ENCODE peak calls at places on chromosomes 3 and 15, in eight cellular contexts. A is endodermal cell, F is coronary artery, D is suprapubic skin, S is A549, C is fibroblast of mammary gland, Z is BE2C, G is HFF-Myc. T is an unnamed sample.

GRCh38 chr3:52527732-52528595 is 5.7 kb downstream of the NT5DC2 start:
- DNase-seq in A (peak), F (peak), D (peak), S (no peak), C (no peak), Z (no peak), G (no peak), T (no peak)

GRCh38 chr3:132730891-132731580 is 8.8 kb upstream of the NPHP3 start:
- DNase-seq in A (peak), F (no peak), D (no peak), S (peak), C (peak), Z (peak), G (no peak), T (peak)

GRCh38 chr15:63420333-63420741 is 38.7 kb upstream of the CA12 start:
- DNase-seq in A (no peak), F (no peak), D (no peak), S (no peak), C (no peak), Z (no peak), G (no peak), T (peak)

GRCh38 chr3:19213608-19214220 is 65.4 kb downstream of the KCNH8 start:
- DNase-seq in A (peak), F (no peak), D (no peak), S (no peak), C (no peak), Z (peak), G (no peak), T (no peak)

GRCh38 chr15:69160976-69161877 is 792 bp downstream of the GLCE start:
- DNase-seq in A (peak), F (no peak), D (peak), S (peak), C (peak), Z (peak), G (no peak), T (peak)

GRCh38 chr3:131957511-131957910 is 77.3 kb downstream of the CPNE4 start:
- DNase-seq in A (no peak), F (no peak), D (no peak), S (no peak), C (no peak), Z (no peak), G (no peak), T (peak)

GRCh38 chr15:69782809-69783208 is 314.9 kb downstream of the TLE3 start:
- DNase-seq in A (no peak), F (no peak), D (no peak), S (no peak), C (no peak), Z (peak), G (no peak), T (no peak)

GRCh38 chr3:177498037-177498857 is 301.0 kb upstream of the TBL1XR1 start:
- DNase-seq in A (no peak), F (no peak), D (no peak), S (peak), C (peak), Z (no peak), G (no peak), T (peak)

GRCh38 chr3:150038830-150039229 is 68.1 kb upstream of the PFN2 start:
- DNase-seq in A (no peak), F (no peak), D (no peak), S (no peak), C (no peak), Z (no peak), G (no peak), T (no peak)

GRCh38 chr3:153166206-153166605 is 4.2 kb downstream of the RAP2B start:
- DNase-seq in A (no peak), F (no peak), D (no peak), S (no peak), C (no peak), Z (no peak), G (no peak), T (peak)

GRCh38 chr3:152296990-152297389 is 28.3 kb downstream of the MBNL1 start:
- DNase-seq in A (no peak), F (no peak), D (no peak), S (no peak), C (no peak), Z (no peak), G (no peak), T (no peak)

GRCh38 chr15:31499953-31500808 is 173.5 kb downstream of the KLF13 start:
- DNase-seq in A (no peak), F (peak), D (no peak), S (no peak), C (no peak), Z (no peak), G (no peak), T (no peak)

GRCh38 chr3:120418866-120419490 is 31.8 kb downstream of the FSTL1 start:
- DNase-seq in A (peak), F (no peak), D (no peak), S (peak), C (peak), Z (peak), G (no peak), T (peak)

GRCh38 chr3:169923831-169924230 is 12.5 kb downstream of the SAMD7 start:
- DNase-seq in A (no peak), F (no peak), D (no peak), S (no peak), C (no peak), Z (no peak), G (no peak), T (no peak)

GRCh38 chr15:85733415-85733814 is 61.3 kb downstream of the KLHL25 start:
- DNase-seq in A (no peak), F (no peak), D (no peak), S (no peak), C (no peak), Z (no peak), G (no peak), T (no peak)

GRCh38 chr3:58560771-58561311 is 16.4 kb downstream of the FAM107A start:
- DNase-seq in A (peak), F (no peak), D (no peak), S (peak), C (peak), Z (no peak), G (peak), T (peak)

GRCh38 chr15:48703544-48703943 is 58.0 kb upstream of the FBN1 start:
- DNase-seq in A (no peak), F (no peak), D (no peak), S (no peak), C (peak), Z (no peak), G (peak), T (peak)

GRCh38 chr3:143184098-143184497 is 64.5 kb downstream of the CHST2 start:
- DNase-seq in A (no peak), F (no peak), D (no peak), S (no peak), C (no peak), Z (no peak), G (no peak), T (no peak)

GRCh38 chr3:46709721-46710120 is 7.9 kb downstream of the PRSS50 start:
- DNase-seq in A (peak), F (peak), D (no peak), S (no peak), C (no peak), Z (no peak), G (no peak), T (no peak)

GRCh38 chr3:170563712-170564423 is 22.0 kb downstream of the SLC7A14 start:
- DNase-seq in A (no peak), F (no peak), D (no peak), S (no peak), C (peak), Z (peak), G (peak), T (peak)

GRCh38 chr3:52520716-52521487 is 12.8 kb downstream of the NT5DC2 start:
- DNase-seq in A (no peak), F (no peak), D (no peak), S (no peak), C (no peak), Z (no peak), G (no peak), T (no peak)

GRCh38 chr3:66744986-66745385 is 244.2 kb upstream of the LRIG1 start:
- DNase-seq in A (no peak), F (no peak), D (no peak), S (no peak), C (no peak), Z (no peak), G (peak), T (no peak)

GRCh38 chr3:99902091-99902490 is 84.4 kb downstream of the CMSS1 start:
- DNase-seq in A (no peak), F (no peak), D (no peak), S (no peak), C (no peak), Z (no peak), G (no peak), T (peak)
- H3K4me3 ChIP-seq in A (no peak), F (no peak), D (no peak), S (no peak), C (no peak), Z (no peak), G (no peak), T (no peak)

DNA sequence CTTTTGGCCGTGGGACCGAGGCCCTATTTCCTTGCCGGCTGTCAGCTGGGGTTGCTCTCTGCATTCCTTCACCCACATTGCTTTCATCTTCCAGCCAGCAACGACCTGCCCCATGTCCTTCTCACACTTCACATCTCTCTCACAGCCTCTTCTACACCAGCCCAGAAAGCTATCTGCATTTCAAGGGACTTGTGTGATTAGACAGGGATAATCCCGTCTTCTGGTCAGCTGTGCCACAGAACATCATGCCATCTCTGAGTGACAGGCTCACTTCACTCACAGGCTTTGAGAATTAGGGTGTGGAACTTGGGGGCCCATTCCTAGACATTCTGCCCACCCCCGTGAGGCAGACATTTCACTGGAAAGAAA is 16.4 kb downstream of the EFCC1 start:
- DNase-seq in A (no peak), F (no peak), D (no peak), S (no peak), C (no peak), Z (no peak), G (no peak), T (no peak)
- TF ChIP-seq CTCF in A (no peak), F (no peak), D (no peak), S (no peak), C (no peak), Z (no peak), G (no peak), T (no peak)

GRCh38 chr3:69197922-69198540 is 75.6 kb upstream of the LMOD3 start:
- DNase-seq in A (no peak), F (no peak), D (no peak), S (no peak), C (no peak), Z (no peak), G (no peak), T (no peak)
- H3K4me3 ChIP-seq in A (no peak), F (no peak), D (peak), S (no peak), C (no peak), Z (no peak), G (no peak), T (no peak)

GRCh38 chr3:184173374-184173722 is 1.3 kb upstream of the AP2M1 start:
- DNase-seq in A (no peak), F (no peak), D (no peak), S (no peak), C (no peak), Z (no peak), G (no peak), T (no peak)

GRCh38 chr3:184174278-184174645 is 393 bp upstream of the AP2M1 start:
- DNase-seq in A (peak), F (no peak), D (no peak), S (no peak), C (no peak), Z (no peak), G (no peak), T (no peak)

GRCh38 chr3:184175981-184176376 is 1.3 kb downstream of the AP2M1 start:
- DNase-seq in A (no peak), F (no peak), D (no peak), S (no peak), C (no peak), Z (no peak), G (no peak), T (no peak)

GRCh38 chr3:184175506-184175905 is 851 bp downstream of the AP2M1 start:
- DNase-seq in A (peak), F (no peak), D (no peak), S (no peak), C (no peak), Z (no peak), G (no peak), T (no peak)

DNA sequence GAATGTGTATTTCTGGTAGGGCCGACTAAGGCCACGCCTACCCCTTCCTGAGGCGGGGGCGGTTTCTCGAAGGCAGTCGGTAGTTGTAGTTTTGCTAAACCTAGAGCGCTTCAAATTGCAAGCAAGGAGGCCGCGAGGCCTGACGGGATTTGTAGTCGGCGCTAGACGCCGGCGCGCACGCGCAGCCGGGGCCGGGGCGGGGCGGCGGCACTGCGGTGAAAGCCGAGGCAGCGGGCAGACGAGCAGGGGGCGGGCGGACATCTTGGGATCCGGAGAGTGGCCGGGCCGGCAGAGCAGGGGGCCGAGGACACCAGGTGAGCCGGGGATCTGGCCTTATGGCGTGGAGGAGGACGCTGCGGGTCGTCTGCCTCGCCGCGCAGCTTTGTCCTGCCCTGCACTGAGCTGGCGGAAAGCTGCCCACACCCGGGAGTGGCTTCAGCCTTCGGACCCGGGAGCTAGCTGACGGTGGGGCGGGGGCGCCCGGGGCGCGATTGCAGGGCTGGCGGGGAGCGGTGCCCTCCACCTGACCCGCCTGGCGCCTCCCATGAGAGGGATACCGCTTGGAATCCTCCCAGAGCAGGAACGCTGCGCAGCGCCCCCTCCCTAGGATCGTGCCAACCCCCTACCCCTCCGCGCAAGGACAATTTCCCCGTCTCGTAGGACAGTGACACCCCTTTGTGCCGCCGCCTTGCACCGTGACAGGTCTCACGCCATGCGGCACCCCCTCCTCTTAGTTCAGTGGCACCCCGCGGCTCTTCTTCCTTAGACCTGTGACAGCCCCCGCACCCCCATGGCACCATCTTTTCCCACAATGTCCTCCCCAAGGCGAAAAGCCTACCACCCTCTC is at the start of gene AP2M1:
- DNase-seq in A (peak), F (peak), D (peak), S (peak), C (peak), Z (peak), G (peak), T (peak)
- TF ChIP-seq CTCF in A (no peak), F (no peak), D (no peak), S (no peak), C (no peak), Z (no peak), G (no peak), T (no peak)

GRCh38 chr3:141365206-141365605 is 3.1 kb upstream of the ZBTB38 start:
- DNase-seq in A (no peak), F (no peak), D (no peak), S (no peak), C (no peak), Z (no peak), G (no peak), T (no peak)

GRCh38 chr3:141366285-141367037 is 1.8 kb upstream of the ZBTB38 start:
- DNase-seq in A (no peak), F (no peak), D (no peak), S (peak), C (peak), Z (no peak), G (peak), T (peak)

GRCh38 chr3:141355242-141355641 is 13.1 kb upstream of the ZBTB38 start:
- DNase-seq in A (no peak), F (no peak), D (no peak), S (no peak), C (no peak), Z (no peak), G (no peak), T (no peak)

GRCh38 chr3:141362736-141363135 is 5.6 kb upstream of the ZBTB38 start:
- DNase-seq in A (no peak), F (no peak), D (no peak), S (no peak), C (no peak), Z (no peak), G (no peak), T (no peak)

GRCh38 chr3:141360888-141361598 is 7.3 kb upstream of the ZBTB38 start:
- DNase-seq in A (peak), F (no peak), D (no peak), S (peak), C (peak), Z (peak), G (peak), T (peak)
- H3K4me3 ChIP-seq in A (no peak), F (peak), D (peak), S (no peak), C (no peak), Z (no peak), G (no peak), T (no peak)

DNA sequence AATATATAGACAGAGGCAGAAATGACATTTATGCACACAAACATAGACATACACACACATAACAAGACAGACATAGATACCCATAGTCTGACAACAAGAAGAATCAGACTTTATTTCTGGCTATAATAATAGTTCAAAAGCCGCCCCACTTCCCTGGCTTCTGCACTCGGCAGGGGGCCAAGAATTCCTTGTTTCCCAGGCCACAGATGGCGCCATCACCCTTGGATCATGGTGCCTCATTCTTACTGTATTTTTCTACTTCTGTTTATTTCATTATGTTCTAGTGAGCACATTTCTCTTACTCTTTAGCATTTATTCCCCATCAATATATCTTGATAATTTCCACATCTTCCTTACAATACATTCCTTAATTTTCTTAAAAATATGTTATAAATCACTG is 387.5 kb downstream of the NLGN1 start:
- DNase-seq in A (peak), F (no peak), D (no peak), S (no peak), C (peak), Z (peak), G (no peak), T (no peak)
- TF ChIP-seq CTCF in A (peak), F (no peak), D (no peak), S (no peak), C (no peak), Z (peak), G (peak), T (no peak)

GRCh38 chr15:44781128-44781810 is 44.9 kb downstream of the TRIM69 start:
- DNase-seq in A (no peak), F (no peak), D (no peak), S (no peak), C (no peak), Z (no peak), G (no peak), T (no peak)

GRCh38 chr15:44780608-44781007 is 44.3 kb downstream of the TRIM69 start:
- DNase-seq in A (no peak), F (no peak), D (no peak), S (no peak), C (no peak), Z (no peak), G (no peak), T (no peak)

GRCh38 chr15:44779761-44780160 is 43.4 kb downstream of the TRIM69 start:
- DNase-seq in A (no peak), F (no peak), D (no peak), S (no peak), C (no peak), Z (no peak), G (no peak), T (no peak)

DNA sequence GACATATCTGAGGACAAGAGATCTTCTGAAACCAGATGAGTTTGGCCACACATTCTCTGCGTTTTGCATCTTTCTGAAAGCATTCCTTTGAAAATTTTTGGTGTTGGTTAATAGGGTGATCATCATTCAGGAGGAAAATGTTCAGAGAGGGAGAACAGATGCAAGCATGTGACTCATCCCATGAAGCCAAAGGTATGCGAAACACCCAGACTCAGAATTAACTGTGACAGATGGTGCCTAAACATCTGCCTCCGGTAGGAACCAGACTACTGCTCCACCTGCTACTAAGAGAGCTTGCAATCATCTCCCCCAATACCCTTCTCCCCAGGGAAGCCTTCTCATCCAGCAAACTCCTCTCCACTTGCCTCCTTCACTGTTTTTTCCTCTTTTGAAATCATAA is 46.2 kb downstream of the TRIM69 start:
- DNase-seq in A (no peak), F (no peak), D (no peak), S (no peak), C (peak), Z (peak), G (no peak), T (no peak)
- H3K4me3 ChIP-seq in A (no peak), F (no peak), D (no peak), S (no peak), C (no peak), Z (no peak), G (no peak), T (no peak)

GRCh38 chr3:148078659-148079058 is 619.0 kb upstream of the AGTR1 start:
- DNase-seq in A (no peak), F (no peak), D (no peak), S (no peak), C (no peak), Z (no peak), G (no peak), T (no peak)

GRCh38 chr3:148077951-148078350 is 619.8 kb upstream of the AGTR1 start:
- DNase-seq in A (no peak), F (no peak), D (no peak), S (no peak), C (no peak), Z (no peak), G (no peak), T (no peak)

GRCh38 chr3:148075829-148076716 is 621.6 kb upstream of the AGTR1 start:
- DNase-seq in A (peak), F (no peak), D (no peak), S (peak), C (peak), Z (peak), G (peak), T (peak)

GRCh38 chr3:148079370-148079769 is 618.3 kb upstream of the AGTR1 start:
- DNase-seq in A (no peak), F (no peak), D (no peak), S (no peak), C (no peak), Z (peak), G (no peak), T (no peak)

DNA sequence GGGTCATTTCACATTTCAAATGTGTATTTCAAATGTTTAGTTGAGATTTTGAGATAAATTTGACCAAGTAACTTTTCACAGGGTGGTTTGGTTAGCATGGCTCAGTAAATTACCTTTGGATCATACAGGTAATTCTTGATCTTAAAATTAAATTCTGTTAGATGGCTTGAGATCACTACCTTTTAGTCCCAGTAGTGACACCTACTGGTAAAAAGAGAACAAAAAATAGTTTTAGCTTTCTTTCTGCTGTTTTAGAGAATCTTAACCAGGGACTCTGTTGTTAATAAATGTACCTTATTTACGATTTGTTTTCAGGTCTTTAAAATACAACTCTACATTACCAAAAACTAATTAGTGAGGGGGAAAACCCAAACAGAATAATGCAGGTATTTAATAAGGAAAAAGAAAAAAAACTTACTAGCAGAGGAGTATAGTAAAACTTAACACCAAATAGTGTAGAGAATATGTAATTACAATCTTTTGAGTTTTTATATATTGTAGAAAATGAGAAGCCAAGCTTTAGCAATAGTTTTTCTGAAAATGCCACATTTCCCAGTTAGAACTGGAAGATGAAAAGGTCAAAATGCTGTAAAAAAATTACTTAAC is 620.3 kb upstream of the AGTR1 start:
- DNase-seq in A (no peak), F (no peak), D (no peak), S (peak), C (peak), Z (no peak), G (no peak), T (peak)
- TF ChIP-seq CTCF in A (peak), F (no peak), D (no peak), S (peak), C (peak), Z (peak), G (peak), T (peak)